ENCODE peak calls at places on chromosomes 12 and 14, in seven cellular contexts. U is K562, R is HCT116, E is HepG2, B is GM12878, M is SK-N-SH, G is H1. O is an unnamed sample.

GRCh38 chr12:96120359-96121100 is 73.6 kb upstream of the ELK3 start:
- DNase-seq in B (peak; percentile 15), M (peak; percentile 43), E (no peak), R (no peak), U (no peak), G (no peak), O (no peak)

GRCh38 chr14:37545174-37545573 is 49.9 kb downstream of the FOXA1 start:
- DNase-seq in M (no peak), U (no peak), B (no peak), E (no peak), R (no peak), G (no peak), O (no peak)

GRCh38 chr12:127811988-127812387 is 455.0 kb upstream of the TMEM132C start:
- DNase-seq in R (no peak), E (no peak), M (no peak), U (no peak), B (no peak), G (peak; percentile 5), O (no peak)

GRCh38 chr12:234891-235415 is 21.0 kb upstream of the SLC6A12 start:
- DNase-seq in B (no peak), E (no peak), M (no peak), R (no peak), G (no peak), U (no peak), O (no peak)

GRCh38 chr14:68248481-68249255 is 429.1 kb downstream of the RAD51B start:
- DNase-seq in R (peak; percentile 28), B (peak; percentile 89), G (no peak), E (peak; percentile 54), U (peak; percentile 31), M (peak; percentile 64), O (no peak)

GRCh38 chr12:633731-634130 is 29.5 kb downstream of the NINJ2 start:
- DNase-seq in R (no peak), B (no peak), M (no peak), U (no peak), G (no peak), E (peak; percentile 48), O (no peak)

GRCh38 chr14:85533821-85534271 is 3.9 kb downstream of the FLRT2 start:
- DNase-seq in E (no peak), B (no peak), M (no peak), G (no peak), R (no peak), U (no peak), O (no peak)

GRCh38 chr12:15752780-15753179 is 36.4 kb downstream of the EPS8 start:
- DNase-seq in B (no peak), U (no peak), E (no peak), M (no peak), G (no peak), R (no peak), O (no peak)

GRCh38 chr12:129847063-129847462 is 56.8 kb downstream of the TMEM132D start:
- DNase-seq in R (no peak), M (no peak), G (no peak), U (no peak), B (no peak), E (no peak), O (no peak)

GRCh38 chr12:3276226-3276625 is 199.0 kb downstream of the TSPAN9 start:
- DNase-seq in E (no peak), M (no peak), U (no peak), R (no peak), G (no peak), B (no peak), O (no peak)

GRCh38 chr14:96083667-96084320 is 44.6 kb downstream of the C14orf132 start:
- DNase-seq in B (no peak), M (no peak), G (no peak), E (no peak), U (no peak), R (no peak), O (no peak)

GRCh38 chr14:25406818-25407217 is 356.9 kb upstream of the STXBP6 start:
- DNase-seq in U (peak; percentile 7), R (no peak), B (no peak), E (peak; percentile 68), M (no peak), G (peak; percentile 47), O (no peak)

GRCh38 chr12:95385646-95386045 is 88.3 kb upstream of the METAP2 start:
- DNase-seq in E (no peak), M (no peak), U (no peak), B (no peak), R (no peak), G (no peak), O (no peak)

GRCh38 chr12:63877693-63878092 is 33.2 kb downstream of the SRGAP1 start:
- DNase-seq in R (no peak), M (no peak), B (no peak), U (no peak), G (no peak), E (no peak), O (no peak)

GRCh38 chr12:26226629-26227375 is 31.4 kb downstream of the SSPN start:
- DNase-seq in U (no peak), G (peak; percentile 10), B (no peak), M (peak; percentile 73), R (no peak), E (no peak), O (no peak)

GRCh38 chr12:100826323-100826722 is 31.7 kb downstream of the ANO4 start:
- DNase-seq in U (peak; percentile 11), G (no peak), E (peak; percentile 23), M (no peak), B (no peak), R (peak; percentile 13), O (no peak)

GRCh38 chr12:125152463-125152862 is 87.2 kb downstream of the AACS start:
- DNase-seq in G (no peak), E (no peak), R (no peak), B (no peak), U (no peak), M (no peak), O (no peak)

GRCh38 chr14:50099335-50099734 is 17.0 kb downstream of the VCPKMT start:
- DNase-seq in U (no peak), R (peak; percentile 37), E (peak; percentile 25), G (no peak), M (no peak), B (no peak), O (no peak)

GRCh38 chr14:85576161-85576560 is 46.2 kb downstream of the FLRT2 start:
- DNase-seq in M (no peak), G (no peak), E (no peak), U (no peak), R (no peak), B (no peak), O (no peak)

DNA sequence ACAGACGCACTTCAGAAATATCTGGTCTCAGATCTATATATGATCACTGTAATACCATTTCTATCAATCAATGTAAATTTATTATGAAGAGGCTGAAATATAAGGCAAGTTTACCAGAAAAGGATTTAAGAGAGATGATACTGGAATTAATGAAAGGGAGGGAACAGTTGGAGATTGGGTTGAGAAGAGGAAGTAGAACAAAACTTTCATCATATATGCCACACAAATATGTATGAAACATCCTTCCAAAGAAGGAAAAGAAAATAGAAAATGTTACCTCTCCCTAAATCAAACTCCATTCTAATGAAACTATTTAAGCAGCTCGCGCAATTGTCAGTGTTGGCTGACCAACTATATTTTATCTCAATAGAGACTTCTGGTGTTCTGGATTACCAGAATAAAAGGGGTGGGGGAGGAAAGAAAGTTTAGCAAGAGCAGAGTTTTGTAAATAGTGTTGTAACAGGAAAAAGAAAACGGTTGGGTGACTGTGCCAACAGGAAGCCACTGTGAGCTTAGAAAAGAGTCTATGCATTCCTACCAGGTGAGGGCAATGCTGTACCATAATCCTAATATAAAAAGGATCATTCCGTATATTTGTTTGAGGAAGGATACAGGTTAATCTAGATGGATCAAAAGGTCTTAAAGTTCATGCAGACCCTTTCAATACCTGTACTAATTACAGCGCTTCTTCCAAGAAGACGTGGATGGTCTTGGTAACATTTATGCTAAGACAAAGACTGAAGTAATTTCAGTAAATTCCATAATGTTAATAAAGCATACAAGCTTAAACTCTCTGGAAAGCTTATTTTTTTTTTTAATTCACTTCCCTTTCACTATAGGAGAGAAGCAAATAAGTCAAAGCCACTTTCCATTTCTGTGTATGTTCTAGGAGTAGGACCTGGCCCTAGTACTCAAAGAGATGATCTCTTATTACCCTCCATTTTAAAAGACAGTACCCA is 14.5 kb upstream of the LLPH start:
- DNase-seq in U (no peak), B (no peak), R (peak; percentile 52), E (peak; percentile 69), G (no peak), M (peak; percentile 39), O (peak; percentile 41)
- TF ChIP-seq SIN3A in U (no peak), B (no peak), R (no peak), E (no peak), G (no peak), M (no peak), O (no peak)

DNA sequence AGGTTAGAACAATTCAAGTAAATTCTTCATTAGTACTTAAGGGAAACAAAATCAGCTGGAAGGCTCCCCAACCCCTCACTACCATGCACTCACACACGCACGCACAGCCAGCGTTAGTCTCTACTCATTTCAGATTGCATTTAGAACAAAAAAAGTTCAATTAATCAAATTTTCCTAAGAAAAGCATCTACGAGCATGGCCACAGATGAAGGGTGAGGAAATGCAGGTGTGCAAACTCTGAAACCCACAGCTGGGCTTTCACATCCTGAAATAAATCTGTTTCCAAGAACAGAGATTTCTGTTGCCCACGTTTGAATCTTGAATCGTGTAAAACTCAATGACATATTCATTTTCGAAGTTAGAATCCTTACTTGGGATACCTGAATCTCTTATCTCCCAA is 62.6 kb downstream of the SEL1L start:
- DNase-seq in E (no peak), U (no peak), R (no peak), B (no peak), M (no peak), G (no peak), O (no peak)
- TF ChIP-seq SIN3A in E (no peak), U (no peak), R (no peak), B (no peak), M (no peak), G (no peak), O (no peak)

GRCh38 chr14:59755388-59755787 is 115.2 kb downstream of the RTN1 start:
- DNase-seq in B (no peak), U (no peak), E (no peak), G (no peak), M (no peak), R (no peak), O (no peak)

GRCh38 chr14:59751578-59751977 is 119.0 kb downstream of the RTN1 start:
- DNase-seq in E (no peak), R (no peak), G (no peak), B (no peak), M (no peak), U (no peak), O (no peak)

GRCh38 chr14:59754256-59754655 is 116.3 kb downstream of the RTN1 start:
- DNase-seq in U (no peak), R (no peak), B (no peak), M (no peak), G (no peak), E (no peak), O (no peak)
- TF ChIP-seq SIN3A in U (no peak), R (no peak), B (no peak), M (no peak), G (no peak), E (no peak), O (no peak)

DNA sequence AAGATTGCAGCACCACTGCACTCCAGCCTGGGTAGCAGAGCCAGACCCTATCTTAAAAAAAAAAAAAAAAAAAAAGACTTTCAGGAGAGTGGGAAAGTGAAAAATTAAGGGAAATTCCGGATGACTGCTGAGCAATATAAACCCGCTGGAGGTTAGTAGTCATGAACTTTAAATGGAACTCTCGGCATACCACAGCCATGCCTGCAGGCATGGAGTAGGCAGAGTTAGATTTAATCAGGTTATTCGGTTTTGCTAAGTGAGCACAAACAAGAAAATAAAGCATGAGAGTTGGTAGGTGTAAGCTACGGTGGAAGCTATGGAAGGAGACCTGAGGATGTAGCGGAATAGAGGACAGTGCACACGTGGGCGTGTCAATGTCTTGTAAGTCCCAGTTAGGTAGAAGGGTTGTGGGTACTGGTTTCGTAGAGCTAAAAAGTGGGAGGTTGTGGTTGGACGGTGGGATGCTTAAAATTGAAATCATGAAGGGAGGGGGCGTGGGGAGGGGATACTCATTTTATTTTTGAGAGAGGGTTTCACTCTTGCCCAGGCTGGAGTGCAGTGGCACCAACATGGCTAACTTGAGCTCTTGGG is 11.8 kb upstream of the TUBA1C start:
- DNase-seq in R (no peak), U (no peak), E (no peak), B (no peak), G (no peak), M (no peak), O (no peak)
- TF ChIP-seq SIN3A in R (no peak), U (no peak), E (no peak), B (no peak), G (no peak), M (no peak), O (no peak)